ENCODE peak calls at places on chromosomes 6 and 20, in seven cellular contexts. One of them, this sample, is unnamed.
A peak's percentile ranks its signal among the peaks of the same experiment; 100 is the strongest.

GRCh38 chr20:50995506-50995905 is 27.4 kb downstream of the KCNG1 start:
- DNase-seq in GM03348: peak; percentile 40
- DNase-seq in germinal center: no peak
- DNase-seq in activated T-cell treated with anti-CD3 and anti-CD28 coated beads, Interleukin-2, amount 50 U/mL, for 48 hours: no peak
- DNase-seq in cardiac fibroblast: peak; percentile 43
- DNase-seq in T-helper 9 cell: no peak
- DNase-seq in stimulated activated CD8-positive, alpha-beta memory T cell treated with anti-CD3 and anti-CD28 coated beads, Interleukin-4, amount 100 ng/mL, for 24 hours: no peak
- DNase-seq in this sample: no peak

GRCh38 chr6:16752206-16752867 is 8.9 kb downstream of the ATXN1 start:
- DNase-seq in activated T-cell treated with anti-CD3 and anti-CD28 coated beads, Interleukin-2, amount 50 U/mL, for 48 hours: no peak
- DNase-seq in cardiac fibroblast: peak; percentile 87
- DNase-seq in T-helper 9 cell: no peak
- DNase-seq in GM03348: peak; percentile 60
- DNase-seq in germinal center: no peak
- DNase-seq in stimulated activated CD8-positive, alpha-beta memory T cell treated with anti-CD3 and anti-CD28 coated beads, Interleukin-4, amount 100 ng/mL, for 24 hours: no peak
- DNase-seq in this sample: no peak

GRCh38 chr6:132300323-132300949 is 100.8 kb downstream of the MOXD1 start:
- DNase-seq in T-helper 9 cell: no peak
- DNase-seq in activated T-cell treated with anti-CD3 and anti-CD28 coated beads, Interleukin-2, amount 50 U/mL, for 48 hours: no peak
- DNase-seq in GM03348: peak; percentile 61
- DNase-seq in cardiac fibroblast: peak; percentile 78
- DNase-seq in germinal center: peak; percentile 41
- DNase-seq in stimulated activated CD8-positive, alpha-beta memory T cell treated with anti-CD3 and anti-CD28 coated beads, Interleukin-4, amount 100 ng/mL, for 24 hours: no peak
- DNase-seq in this sample: no peak

GRCh38 chr6:112560651-112561050 is 213.5 kb downstream of the RFPL4B start:
- DNase-seq in germinal center: no peak
- DNase-seq in activated T-cell treated with anti-CD3 and anti-CD28 coated beads, Interleukin-2, amount 50 U/mL, for 48 hours: no peak
- DNase-seq in stimulated activated CD8-positive, alpha-beta memory T cell treated with anti-CD3 and anti-CD28 coated beads, Interleukin-4, amount 100 ng/mL, for 24 hours: no peak
- DNase-seq in T-helper 9 cell: no peak
- DNase-seq in cardiac fibroblast: no peak
- DNase-seq in GM03348: no peak
- DNase-seq in this sample: no peak

GRCh38 chr6:64505312-64505711 is 869.7 kb downstream of the PHF3 start:
- DNase-seq in GM03348: no peak
- DNase-seq in germinal center: no peak
- DNase-seq in stimulated activated CD8-positive, alpha-beta memory T cell treated with anti-CD3 and anti-CD28 coated beads, Interleukin-4, amount 100 ng/mL, for 24 hours: no peak
- DNase-seq in activated T-cell treated with anti-CD3 and anti-CD28 coated beads, Interleukin-2, amount 50 U/mL, for 48 hours: no peak
- DNase-seq in cardiac fibroblast: no peak
- DNase-seq in T-helper 9 cell: no peak
- DNase-seq in this sample: no peak

GRCh38 chr6:13400772-13401171 is 72.4 kb upstream of the TBC1D7 start:
- DNase-seq in stimulated activated CD8-positive, alpha-beta memory T cell treated with anti-CD3 and anti-CD28 coated beads, Interleukin-4, amount 100 ng/mL, for 24 hours: no peak
- DNase-seq in germinal center: no peak
- DNase-seq in GM03348: no peak
- DNase-seq in activated T-cell treated with anti-CD3 and anti-CD28 coated beads, Interleukin-2, amount 50 U/mL, for 48 hours: no peak
- DNase-seq in T-helper 9 cell: no peak
- DNase-seq in cardiac fibroblast: no peak
- DNase-seq in this sample: no peak

GRCh38 chr6:44257753-44258324 is 511 bp upstream of the SLC35B2 start:
- DNase-seq in cardiac fibroblast: no peak
- DNase-seq in germinal center: no peak
- DNase-seq in activated T-cell treated with anti-CD3 and anti-CD28 coated beads, Interleukin-2, amount 50 U/mL, for 48 hours: no peak
- DNase-seq in GM03348: no peak
- DNase-seq in stimulated activated CD8-positive, alpha-beta memory T cell treated with anti-CD3 and anti-CD28 coated beads, Interleukin-4, amount 100 ng/mL, for 24 hours: no peak
- DNase-seq in T-helper 9 cell: no peak
- DNase-seq in this sample: no peak

GRCh38 chr6:43858161-43859153 is 88.4 kb downstream of the VEGFA start:
- DNase-seq in activated T-cell treated with anti-CD3 and anti-CD28 coated beads, Interleukin-2, amount 50 U/mL, for 48 hours: no peak
- DNase-seq in GM03348: no peak
- DNase-seq in stimulated activated CD8-positive, alpha-beta memory T cell treated with anti-CD3 and anti-CD28 coated beads, Interleukin-4, amount 100 ng/mL, for 24 hours: no peak
- DNase-seq in T-helper 9 cell: no peak
- DNase-seq in germinal center: no peak
- DNase-seq in cardiac fibroblast: no peak
- DNase-seq in this sample: no peak

GRCh38 chr6:163554663-163555062 is 140.1 kb downstream of the QKI start:
- DNase-seq in germinal center: peak; percentile 15
- DNase-seq in activated T-cell treated with anti-CD3 and anti-CD28 coated beads, Interleukin-2, amount 50 U/mL, for 48 hours: peak; percentile 77
- DNase-seq in cardiac fibroblast: peak; percentile 51
- DNase-seq in GM03348: peak; percentile 52
- DNase-seq in stimulated activated CD8-positive, alpha-beta memory T cell treated with anti-CD3 and anti-CD28 coated beads, Interleukin-4, amount 100 ng/mL, for 24 hours: peak; percentile 33
- DNase-seq in T-helper 9 cell: peak; percentile 51
- DNase-seq in this sample: peak; percentile 41

This sample was measured in T-helper 17 cell.